ENCODE peak calls at places on chromosome 2, in ten cellular contexts. I is fibroblast of pulmonary artery, T is heart right ventricle, Z is left lung, S is GM23338, X is HL-60, U is HFFc6, W is neural crest cell, Q is PC-9, F is right lobe of liver. O is an unnamed sample.

GRCh38 chr2:234827096-234827860 is 124.5 kb upstream of the SH3BP4 start:
- DNase-seq in I (no peak), T (no peak), Z (no peak), S (no peak), X (no peak), U (no peak), W (no peak), Q (peak), F (no peak), O (no peak)

GRCh38 chr2:186546842-186547241 is 43.0 kb upstream of the ITGAV start:
- DNase-seq in I (peak), T (no peak), Z (no peak), S (no peak), X (no peak), U (peak), W (no peak), Q (no peak), F (no peak), O (no peak)

GRCh38 chr2:176729706-176730569 is 460.7 kb downstream of the MTX2 start:
- DNase-seq in I (peak), T (peak), Z (no peak), S (no peak), X (no peak), U (peak), W (no peak), Q (no peak), F (peak), O (peak)

GRCh38 chr2:128327180-128327964 is 8.7 kb upstream of the HS6ST1 start:
- DNase-seq in I (no peak), T (no peak), Z (peak), S (no peak), X (no peak), U (no peak), W (no peak), Q (no peak), F (no peak), O (no peak)

GRCh38 chr2:38176619-38177021 is 100.7 kb upstream of the CYP1B1 start:
- DNase-seq in I (peak), T (no peak), Z (no peak), S (no peak), X (peak), U (no peak), W (no peak), Q (no peak), F (no peak), O (peak)

GRCh38 chr2:65353927-65354326 is 78.5 kb downstream of the SPRED2 start:
- DNase-seq in I (no peak), T (no peak), Z (no peak), S (no peak), X (peak), U (no peak), W (no peak), Q (no peak), F (no peak), O (no peak)

GRCh38 chr2:30488012-30488659 is 41.1 kb downstream of the LCLAT1 start:
- DNase-seq in I (no peak), T (no peak), Z (no peak), S (no peak), X (no peak), U (no peak), W (no peak), Q (no peak), F (no peak), O (no peak)

GRCh38 chr2:61962095-61962984 is 56.9 kb downstream of the COMMD1 start:
- DNase-seq in I (no peak), T (no peak), Z (no peak), S (peak), X (no peak), U (no peak), W (no peak), Q (no peak), F (no peak), O (no peak)

GRCh38 chr2:18084376-18084775 is 205.9 kb downstream of the KCNS3 start:
- DNase-seq in I (no peak), T (no peak), Z (no peak), S (no peak), X (no peak), U (no peak), W (no peak), Q (no peak), F (no peak), O (no peak)

GRCh38 chr2:7111626-7112025 is 194.4 kb downstream of the RNF144A start:
- DNase-seq in I (no peak), T (no peak), Z (no peak), S (no peak), X (no peak), U (no peak), W (no peak), Q (no peak), F (no peak), O (no peak)

GRCh38 chr2:233822101-233822771 is 32.1 kb downstream of the HJURP start:
- DNase-seq in I (no peak), T (no peak), Z (no peak), S (no peak), X (no peak), U (no peak), W (no peak), Q (no peak), F (no peak), O (no peak)

GRCh38 chr2:46393352-46393820 is 86.0 kb upstream of the TMEM247 start:
- DNase-seq in I (no peak), T (no peak), Z (no peak), S (no peak), X (no peak), U (no peak), W (no peak), Q (no peak), F (no peak), O (no peak)

GRCh38 chr2:196487426-196487825 is 152.1 kb upstream of the CCDC150 start:
- DNase-seq in I (no peak), T (no peak), Z (no peak), S (no peak), X (no peak), U (no peak), W (no peak), Q (no peak), F (no peak), O (peak)

GRCh38 chr2:239028253-239028619 is 180.4 kb downstream of the TWIST2 start:
- DNase-seq in I (no peak), T (no peak), Z (no peak), S (no peak), X (no peak), U (no peak), W (no peak), Q (no peak), F (no peak), O (no peak)

GRCh38 chr2:26650713-26651457 is 9.7 kb upstream of the CIB4 start:
- DNase-seq in I (no peak), T (no peak), Z (no peak), S (no peak), X (no peak), U (no peak), W (no peak), Q (no peak), F (no peak), O (no peak)

GRCh38 chr2:55111570-55112228 is 61.4 kb upstream of the RTN4 start:
- DNase-seq in I (peak), T (peak), Z (peak), S (peak), X (peak), U (peak), W (no peak), Q (peak), F (peak), O (peak)

GRCh38 chr2:127575941-127576432 is 40.5 kb downstream of the MYO7B start:
- DNase-seq in I (peak), T (no peak), Z (no peak), S (no peak), X (no peak), U (no peak), W (no peak), Q (peak), F (no peak), O (no peak)

GRCh38 chr2:11343344-11343625 is 1.2 kb downstream of the ROCK2 start:
- DNase-seq in I (no peak), T (no peak), Z (no peak), S (no peak), X (no peak), U (no peak), W (no peak), Q (no peak), F (no peak), O (no peak)

GRCh38 chr2:19124135-19124534 is 234.3 kb downstream of the OSR1 start:
- DNase-seq in I (peak), T (no peak), Z (no peak), S (no peak), X (no peak), U (peak), W (no peak), Q (peak), F (no peak), O (peak)

GRCh38 chr2:75524276-75524911 is 36.3 kb downstream of the EVA1A start:
- DNase-seq in I (no peak), T (no peak), Z (no peak), S (no peak), X (no peak), U (no peak), W (no peak), Q (no peak), F (no peak), O (no peak)

GRCh38 chr2:74583504-74583903 is 29.0 kb downstream of the DOK1 start:
- DNase-seq in I (peak), T (no peak), Z (no peak), S (peak), X (no peak), U (peak), W (no peak), Q (peak), F (no peak), O (peak)

GRCh38 chr2:26764078-26764887 is at the start of gene SLC35F6:
- DNase-seq in I (peak), T (peak), Z (peak), S (peak), X (peak), U (peak), W (peak), Q (peak), F (peak), O (peak)

GRCh38 chr2:159677654-159678053 is 34.7 kb upstream of the MARCHF7 start:
- DNase-seq in I (peak), T (no peak), Z (no peak), S (no peak), X (no peak), U (peak), W (no peak), Q (no peak), F (no peak), O (peak)

GRCh38 chr2:18404708-18405107 is 155.7 kb downstream of the RDH14 start:
- DNase-seq in I (no peak), T (no peak), Z (no peak), S (peak), X (no peak), U (no peak), W (no peak), Q (no peak), F (no peak), O (no peak)

GRCh38 chr2:3001595-3002184 is 375.9 kb downstream of the EIPR1 start:
- DNase-seq in I (peak), T (no peak), Z (no peak), S (peak), X (peak), U (no peak), W (no peak), Q (no peak), F (no peak), O (no peak)

GRCh38 chr2:232385660-232386489 is 7.3 kb downstream of the ALPP start:
- DNase-seq in I (peak), T (no peak), Z (no peak), S (peak), X (no peak), U (peak), W (no peak), Q (peak), F (no peak), O (peak)

GRCh38 chr2:186554450-186554849 is 35.4 kb upstream of the ITGAV start:
- DNase-seq in I (no peak), T (no peak), Z (no peak), S (no peak), X (no peak), U (no peak), W (no peak), Q (no peak), F (no peak), O (no peak)

GRCh38 chr2:40204268-40204667 is 247.6 kb downstream of the SLC8A1 start:
- DNase-seq in I (no peak), T (no peak), Z (no peak), S (no peak), X (no peak), U (peak), W (no peak), Q (no peak), F (no peak), O (peak)

GRCh38 chr2:227602358-227602757 is 3.7 kb downstream of the SCYGR2 start:
- DNase-seq in I (no peak), T (no peak), Z (no peak), S (no peak), X (no peak), U (no peak), W (no peak), Q (no peak), F (no peak), O (no peak)

GRCh38 chr2:158735822-158736580 is 59.1 kb upstream of the DAPL1 start:
- DNase-seq in I (no peak), T (no peak), Z (no peak), S (no peak), X (no peak), U (no peak), W (no peak), Q (peak), F (no peak), O (no peak)

GRCh38 chr2:46076251-46076650 is 221.0 kb upstream of the EPAS1 start:
- DNase-seq in I (no peak), T (no peak), Z (no peak), S (no peak), X (no peak), U (peak), W (no peak), Q (no peak), F (no peak), O (peak)

GRCh38 chr2:239918749-239919148 is 106.4 kb downstream of the NDUFA10 start:
- DNase-seq in I (no peak), T (no peak), Z (no peak), S (no peak), X (no peak), U (no peak), W (no peak), Q (no peak), F (no peak), O (no peak)

GRCh38 chr2:44267269-44268258 is 7.7 kb upstream of the SLC3A1 start:
- DNase-seq in I (peak), T (no peak), Z (no peak), S (no peak), X (no peak), U (peak), W (no peak), Q (peak), F (no peak), O (no peak)

GRCh38 chr2:233928594-233929351 is 11.6 kb downstream of the TRPM8 start:
- DNase-seq in I (peak), T (no peak), Z (no peak), S (peak), X (peak), U (no peak), W (peak), Q (no peak), F (peak), O (peak)

GRCh38 chr2:201116959-201117734 is 1.2 kb downstream of the CFLAR start:
- DNase-seq in I (peak), T (no peak), Z (no peak), S (peak), X (peak), U (peak), W (no peak), Q (peak), F (peak), O (peak)

GRCh38 chr2:13091463-13091862 is 374.7 kb downstream of the TRIB2 start:
- DNase-seq in I (no peak), T (no peak), Z (no peak), S (no peak), X (no peak), U (no peak), W (no peak), Q (no peak), F (no peak), O (peak)
- TF ChIP-seq CTCF in I (no peak), T (no peak), Z (no peak), S (no peak), X (no peak), U (no peak), W (no peak), Q (no peak), F (no peak), O (no peak)

DNA sequence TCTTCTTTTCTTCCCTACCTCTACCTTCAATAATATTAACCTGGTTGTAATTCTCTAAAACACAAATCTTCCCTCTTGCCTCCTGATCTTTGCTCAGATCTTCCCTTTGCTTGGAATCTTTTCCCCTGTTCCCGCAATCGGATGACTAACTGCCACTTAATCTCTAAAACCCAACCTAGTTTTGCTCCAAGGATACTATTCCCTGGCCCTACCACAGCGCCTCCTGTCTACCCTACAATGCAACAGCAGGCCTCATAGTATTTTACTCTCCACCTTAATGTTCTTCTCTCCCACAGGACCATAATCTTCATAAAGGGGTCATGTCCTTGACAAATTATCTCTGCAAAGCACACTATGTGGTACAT is 246.8 kb upstream of the TNP1 start:
- DNase-seq in I (peak), T (no peak), Z (no peak), S (peak), X (no peak), U (peak), W (no peak), Q (no peak), F (no peak), O (peak)
- TF ChIP-seq CTCF in I (peak), T (peak), Z (no peak), S (peak), X (no peak), U (peak), W (peak), Q (peak), F (peak), O (peak)

DNA sequence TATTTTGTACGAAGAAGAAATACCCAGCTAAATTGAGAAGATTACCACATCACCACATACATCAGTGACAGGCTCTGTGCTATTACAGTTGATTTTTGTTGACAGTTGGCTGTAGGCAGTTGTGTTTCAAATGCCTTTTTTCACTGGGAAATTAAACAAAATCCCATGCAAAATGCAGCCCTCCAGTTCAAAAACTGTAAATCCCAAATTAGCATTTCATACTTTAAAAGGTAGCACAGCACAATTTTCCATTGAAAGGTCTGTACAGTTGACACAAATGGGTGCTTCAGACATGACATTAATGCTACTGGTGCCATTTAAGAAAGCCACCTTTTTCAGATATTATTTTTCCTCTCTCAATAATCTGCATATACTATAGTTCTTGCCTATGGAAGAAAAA is 807.2 kb downstream of the BCL11A start:
- DNase-seq in I (no peak), T (no peak), Z (no peak), S (no peak), X (no peak), U (no peak), W (no peak), Q (no peak), F (no peak), O (no peak)
- TF ChIP-seq CTCF in I (no peak), T (no peak), Z (no peak), S (no peak), X (no peak), U (no peak), W (no peak), Q (no peak), F (no peak), O (no peak)

GRCh38 chr2:169871994-169872393 is 44.7 kb downstream of the UBR3 start:
- DNase-seq in I (no peak), T (no peak), Z (no peak), S (no peak), X (no peak), U (no peak), W (no peak), Q (no peak), F (no peak), O (no peak)

GRCh38 chr2:169877406-169877805 is 50.2 kb downstream of the UBR3 start:
- DNase-seq in I (peak), T (no peak), Z (no peak), S (no peak), X (no peak), U (no peak), W (no peak), Q (no peak), F (no peak), O (peak)
- TF ChIP-seq CTCF in I (peak), T (peak), Z (no peak), S (peak), X (peak), U (peak), W (no peak), Q (peak), F (peak), O (peak)

DNA sequence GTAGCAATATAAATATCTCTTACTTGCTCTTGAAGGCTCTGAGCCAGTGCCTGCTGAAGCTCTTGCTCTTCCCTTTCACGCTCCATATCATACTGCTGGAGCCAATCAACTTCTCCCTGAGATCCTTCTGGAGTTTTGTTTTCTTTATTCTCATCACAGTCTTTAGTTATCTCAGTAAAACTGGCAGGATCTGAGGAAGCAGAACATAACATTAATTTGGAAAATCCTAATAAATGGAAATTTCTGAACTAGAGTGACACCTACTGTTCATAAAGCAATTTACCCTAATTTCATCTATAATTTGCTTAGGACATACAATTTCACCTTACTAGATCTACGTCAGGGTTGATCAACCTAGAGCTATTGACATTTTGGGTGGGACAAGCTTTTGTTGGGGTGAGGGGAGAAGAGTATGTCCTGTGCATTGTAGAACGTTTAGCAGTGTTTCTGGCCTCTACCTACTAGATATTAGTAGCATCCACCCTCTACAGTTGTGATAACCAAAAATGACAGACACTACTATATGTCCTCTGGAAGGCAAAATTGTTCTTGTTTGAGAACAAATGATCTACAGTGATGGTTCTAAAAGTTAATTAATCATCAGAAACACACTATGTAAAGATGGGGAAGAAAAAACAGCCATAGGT is 47.2 kb downstream of the VIL1 start:
- DNase-seq in I (peak), T (no peak), Z (no peak), S (peak), X (no peak), U (peak), W (no peak), Q (no peak), F (no peak), O (peak)
- TF ChIP-seq CTCF in I (peak), T (peak), Z (peak), S (no peak), X (no peak), U (peak), W (peak), Q (peak), F (peak), O (no peak)

O was measured in astrocyte of the spinal cord.